ENCODE peak calls at places on chromosomes 1 and 21, in four cellular contexts. G is pancreas, D is DND-41, F is mammary epithelial cell. C is an unnamed sample. For H3K4me1 and H3K9me3, the result is how much of the 10 kb centered on the place peaks cover.

GRCh38 chr21:35275776-35276175 is 226.7 kb upstream of the RUNX1 start:
- DNase-seq in F (peak), G (no peak), D (no peak), C (no peak)

GRCh38 chr1:67599085-67599484 is 85.9 kb upstream of the GADD45A start:
- DNase-seq in D (no peak), G (no peak), F (no peak), C (no peak)

GRCh38 chr1:180901221-180901990 is 11.3 kb upstream of the KIAA1614 start:
- DNase-seq in G (no peak), F (no peak), D (no peak), C (no peak)

GRCh38 chr21:25936776-25937175 is 202.0 kb downstream of the GABPA start:
- DNase-seq in D (no peak), G (no peak), F (no peak), C (no peak)

GRCh38 chr1:30164693-30165092 is 558.7 kb downstream of the MATN1 start:
- DNase-seq in D (no peak), F (no peak), G (no peak), C (no peak)

GRCh38 chr1:228100822-228101613 is 2.1 kb downstream of the C1orf35 start:
- DNase-seq in G (no peak), F (no peak), D (no peak), C (no peak)

GRCh38 chr1:91026777-91027176 is 4.9 kb upstream of the ZNF644 start:
- DNase-seq in G (no peak), D (no peak), F (peak), C (no peak)

GRCh38 chr1:165842363-165843129 is 15.1 kb downstream of the UCK2 start:
- DNase-seq in D (peak), G (no peak), F (no peak), C (no peak)

GRCh38 chr1:88701275-88701674 is 17.2 kb downstream of the PKN2 start:
- DNase-seq in F (no peak), D (no peak), G (no peak), C (no peak)

GRCh38 chr1:176625365-176625764 is 162.4 kb downstream of the PAPPA2 start:
- DNase-seq in G (no peak), F (no peak), D (no peak), C (no peak)

GRCh38 chr1:159076753-159077656 is at the start of gene AIM2:
- DNase-seq in G (no peak), F (no peak), D (peak), C (peak)

GRCh38 chr1:163875214-163875926 is 553.6 kb downstream of the NUF2 start:
- DNase-seq in F (no peak), D (no peak), G (no peak), C (peak)

GRCh38 chr1:48710318-48710717 is 66.4 kb downstream of the BEND5 start:
- DNase-seq in G (no peak), D (no peak), F (no peak), C (no peak)

DNA sequence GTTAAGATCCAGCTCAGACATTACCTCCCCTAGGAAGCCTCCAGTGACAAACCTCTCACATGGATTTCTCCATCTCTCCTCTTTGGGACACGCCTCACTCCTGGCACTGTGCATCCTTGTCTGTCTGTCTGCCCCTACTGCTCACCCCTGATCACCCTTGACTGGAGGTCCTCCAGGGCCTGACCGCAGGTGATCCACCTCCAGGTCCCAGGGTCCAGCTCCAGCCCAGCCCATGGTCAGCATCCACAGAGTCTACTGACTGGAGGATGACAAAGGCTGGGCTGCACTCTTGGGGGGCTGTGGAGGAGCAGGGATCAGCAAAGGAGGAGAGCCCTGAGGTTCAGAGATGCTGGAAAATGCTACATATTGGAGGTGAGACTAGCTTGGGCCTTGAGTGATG is 65.8 kb downstream of the BEND5 start:
- DNase-seq in G (no peak), D (no peak), F (no peak), C (no peak)
- H3K4me1 ChIP-seq in G (under half), D (under half), F (under half), C (under half)

GRCh38 chr1:247156787-247157232 is 15.0 kb downstream of the ZNF124 start:
- DNase-seq in D (no peak), F (no peak), G (no peak), C (no peak)
- H3K9me3 ChIP-seq in D (half or more), F (half or more), G (under half), C (under half)

GRCh38 chr1:14932034-14932638 is 221.4 kb upstream of the TMEM51 start:
- DNase-seq in D (no peak), F (no peak), G (no peak), C (no peak)

GRCh38 chr1:14928412-14928811 is 225.1 kb upstream of the TMEM51 start:
- DNase-seq in F (no peak), D (no peak), G (no peak), C (no peak)

GRCh38 chr1:14928886-14929546 is 224.5 kb upstream of the TMEM51 start:
- DNase-seq in F (no peak), G (no peak), D (no peak), C (no peak)

GRCh38 chr1:14930224-14930965 is 223.2 kb upstream of the TMEM51 start:
- DNase-seq in G (no peak), D (no peak), F (no peak), C (no peak)

GRCh38 chr1:14929547-14930223 is 223.9 kb upstream of the TMEM51 start:
- DNase-seq in F (no peak), G (no peak), D (no peak), C (no peak)
- H3K27ac ChIP-seq in F (no peak), G (no peak), D (no peak), C (no peak)

GRCh38 chr1:225882008-225882698 is at the start of gene TMEM63A:
- DNase-seq in F (peak), D (peak), G (peak), C (peak)

GRCh38 chr1:225880210-225880584 is 2.0 kb downstream of the TMEM63A start:
- DNase-seq in F (no peak), D (peak), G (peak), C (peak)

GRCh38 chr1:225882699-225883615 is 777 bp upstream of the TMEM63A start:
- DNase-seq in G (peak), D (no peak), F (peak), C (peak)

GRCh38 chr1:225880636-225881035 is 1.5 kb downstream of the TMEM63A start:
- DNase-seq in D (no peak), G (peak), F (no peak), C (peak)

GRCh38 chr1:225881081-225882007 is 836 bp downstream of the TMEM63A start:
- DNase-seq in G (peak), F (peak), D (peak), C (peak)
- H3K4me1 ChIP-seq in G (under half), F (under half), D (under half), C (under half)

C was measured in aorta.